ENCODE peak calls at places on chromosomes 6 and 20, in six cellular contexts. Y, O, R, C, W and U are unnamed samples.

GRCh38 chr6:12077021-12077420 is 64.9 kb downstream of the HIVEP1 start:
- DNase-seq in Y (no peak), O (no peak), R (no peak), C (no peak), W (no peak), U (no peak)

GRCh38 chr6:150028799-150029198 is 3.5 kb upstream of the RAET1L start:
- DNase-seq in Y (no peak), O (peak; percentile 61), R (no peak), C (no peak), W (no peak), U (no peak)

GRCh38 chr6:6193221-6193745 is 127.2 kb downstream of the F13A1 start:
- DNase-seq in Y (no peak), O (no peak), R (no peak), C (no peak), W (no peak), U (no peak)

GRCh38 chr6:80132942-80133517 is 26.6 kb downstream of the BCKDHB start:
- DNase-seq in Y (no peak), O (peak; percentile 67), R (no peak), C (peak; percentile 10), W (peak; percentile 83), U (no peak)

GRCh38 chr6:73521351-73522254 is 771 bp upstream of the EEF1A1 start:
- DNase-seq in Y (peak; percentile 63), O (peak; percentile 90), R (peak; percentile 67), C (peak; percentile 75), W (peak; percentile 81), U (peak; percentile 76)

GRCh38 chr6:98516869-98517268 is 317.5 kb upstream of the POU3F2 start:
- DNase-seq in Y (no peak), O (no peak), R (no peak), C (no peak), W (no peak), U (no peak)

GRCh38 chr6:106051241-106051640 is 34.9 kb upstream of the PRDM1 start:
- DNase-seq in Y (no peak), O (no peak), R (no peak), C (peak; percentile 21), W (no peak), U (no peak)

GRCh38 chr6:166592818-166593217 is 6.3 kb upstream of the RAMACL start:
- DNase-seq in Y (no peak), O (no peak), R (no peak), C (no peak), W (no peak), U (no peak)

GRCh38 chr20:48189177-48189576 is 403.9 kb upstream of the SULF2 start:
- DNase-seq in Y (no peak), O (no peak), R (no peak), C (no peak), W (peak; percentile 30), U (no peak)

GRCh38 chr20:19260412-19261090 is 48.1 kb downstream of the SLC24A3 start:
- DNase-seq in Y (no peak), O (peak; percentile 46), R (no peak), C (no peak), W (no peak), U (no peak)

GRCh38 chr6:159594750-159595117 is 98.3 kb downstream of the SOD2 start:
- DNase-seq in Y (no peak), O (no peak), R (no peak), C (no peak), W (no peak), U (no peak)

GRCh38 chr6:55974688-55975087 is 99.3 kb upstream of the BMP5 start:
- DNase-seq in Y (no peak), O (no peak), R (no peak), C (no peak), W (no peak), U (no peak)

GRCh38 chr6:140670013-140670412 is 1295.6 kb upstream of the CITED2 start:
- DNase-seq in Y (no peak), O (no peak), R (no peak), C (no peak), W (no peak), U (no peak)

GRCh38 chr20:39109933-39110818 is 148.0 kb downstream of the DHX35 start:
- DNase-seq in Y (no peak), O (no peak), R (no peak), C (no peak), W (peak; percentile 61), U (no peak)

GRCh38 chr20:57249772-57250171 is 16.7 kb downstream of the BMP7 start:
- DNase-seq in Y (no peak), O (no peak), R (no peak), C (no peak), W (no peak), U (no peak)

GRCh38 chr20:34491226-34491931 is 24.8 kb upstream of the DYNLRB1 start:
- DNase-seq in Y (no peak), O (no peak), R (no peak), C (no peak), W (no peak), U (no peak)

GRCh38 chr6:17015144-17015543 is 86.7 kb upstream of the STMND1 start:
- DNase-seq in Y (no peak), O (no peak), R (no peak), C (no peak), W (no peak), U (no peak)

GRCh38 chr6:5007531-5007930 is 3.7 kb upstream of the RPP40 start:
- DNase-seq in Y (no peak), O (no peak), R (no peak), C (no peak), W (no peak), U (no peak)

GRCh38 chr6:89148016-89148750 is 2.3 kb downstream of the PM20D2 start:
- DNase-seq in Y (no peak), O (no peak), R (no peak), C (no peak), W (no peak), U (no peak)

GRCh38 chr6:73798592-73798991 is 102.6 kb downstream of the CD109 start:
- DNase-seq in Y (no peak), O (no peak), R (no peak), C (no peak), W (no peak), U (no peak)

GRCh38 chr20:64057628-64058498 is 5.1 kb upstream of the TCEA2 start:
- DNase-seq in Y (peak; percentile 86), O (peak; percentile 82), R (no peak), C (peak; percentile 90), W (peak; percentile 70), U (no peak)

GRCh38 chr6:34138924-34139323 is 7.0 kb downstream of the GRM4 start:
- DNase-seq in Y (no peak), O (no peak), R (no peak), C (no peak), W (no peak), U (no peak)

GRCh38 chr6:143496974-143497373 is 14.5 kb downstream of the FUCA2 start:
- DNase-seq in Y (no peak), O (no peak), R (no peak), C (no peak), W (no peak), U (no peak)

GRCh38 chr6:34592208-34592952 is 36.3 kb upstream of the SPDEF start:
- DNase-seq in Y (no peak), O (no peak), R (no peak), C (no peak), W (no peak), U (no peak)

GRCh38 chr20:25280051-25280573 is 32.2 kb downstream of the PYGB start:
- DNase-seq in Y (no peak), O (peak; percentile 58), R (no peak), C (no peak), W (peak; percentile 79), U (no peak)

GRCh38 chr20:45229264-45230056 is 8.3 kb downstream of the SEMG2 start:
- DNase-seq in Y (peak; percentile 19), O (no peak), R (no peak), C (no peak), W (peak; percentile 11), U (no peak)

GRCh38 chr6:75368151-75368779 is 83.7 kb upstream of the TMEM30A start:
- DNase-seq in Y (no peak), O (no peak), R (no peak), C (peak; percentile 23), W (peak; percentile 17), U (no peak)

GRCh38 chr20:50891138-50891537 is 40.1 kb downstream of the ADNP start:
- DNase-seq in Y (no peak), O (no peak), R (no peak), C (no peak), W (no peak), U (no peak)

GRCh38 chr6:81769834-81770233 is 17.4 kb upstream of the TENT5A start:
- DNase-seq in Y (no peak), O (no peak), R (no peak), C (peak; percentile 23), W (no peak), U (no peak)

GRCh38 chr20:59403261-59403961 is 103.0 kb downstream of the EDN3 start:
- DNase-seq in Y (peak; percentile 81), O (no peak), R (no peak), C (peak; percentile 95), W (no peak), U (no peak)

GRCh38 chr6:83637953-83638352 is 70.9 kb downstream of the SNAP91 start:
- DNase-seq in Y (no peak), O (no peak), R (no peak), C (no peak), W (no peak), U (no peak)

GRCh38 chr20:48921883-48922867 is 664 bp downstream of the ARFGEF2 start:
- DNase-seq in Y (peak; percentile 73), O (peak; percentile 72), R (no peak), C (no peak), W (no peak), U (no peak)

GRCh38 chr6:41191569-41191968 is 9.4 kb downstream of the TREML2 start:
- DNase-seq in Y (peak; percentile 35), O (no peak), R (no peak), C (peak; percentile 54), W (no peak), U (no peak)

GRCh38 chr6:97437087-97437486 is 154.1 kb upstream of the MMS22L start:
- DNase-seq in Y (peak; percentile 15), O (no peak), R (no peak), C (no peak), W (no peak), U (no peak)

GRCh38 chr6:20056350-20056992 is 155.8 kb downstream of the MBOAT1 start:
- DNase-seq in Y (no peak), O (no peak), R (peak; percentile 25), C (peak; percentile 11), W (peak; percentile 58), U (no peak)

GRCh38 chr6:83247471-83247870 is 54.3 kb downstream of the RWDD2A start:
- DNase-seq in Y (no peak), O (no peak), R (no peak), C (no peak), W (no peak), U (no peak)